ENCODE peak calls at places on chromosomes 16 and 17, in four cellular contexts. B is MM.1S, J is fibroblast of lung, D is PC-3. W is an unnamed sample.
A peak's percentile ranks its signal among the peaks of the same experiment; 100 is the strongest.

GRCh38 chr17:66749217-66749832 is 85.6 kb upstream of the CACNG5 start:
- DNase-seq in B (no peak), J (no peak), D (no peak), W (no peak)

GRCh38 chr16:66728117-66728787 is 23.2 kb downstream of the DYNC1LI2 start:
- DNase-seq in D (peak; percentile 66), B (peak; percentile 56), J (peak; percentile 62), W (peak; percentile 76)

GRCh38 chr16:84860383-84860782 is 40.6 kb downstream of the CRISPLD2 start:
- DNase-seq in B (no peak), D (no peak), J (no peak), W (no peak)

GRCh38 chr17:511001-511690 is 158.5 kb upstream of the RPH3AL start:
- DNase-seq in B (no peak), D (no peak), J (peak; percentile 83), W (no peak)

GRCh38 chr17:70187383-70187782 is 18.1 kb downstream of the KCNJ2 start:
- DNase-seq in J (peak; percentile 68), D (peak; percentile 54), B (no peak), W (no peak)

GRCh38 chr17:17959520-17960361 is 12.5 kb downstream of the TOM1L2 start:
- DNase-seq in B (no peak), D (no peak), J (peak; percentile 73), W (no peak)

GRCh38 chr17:75124041-75124818 is 7.3 kb downstream of the NT5C start:
- DNase-seq in J (peak; percentile 86), B (no peak), D (peak; percentile 100), W (no peak)

GRCh38 chr16:78537511-78537910 is 438.1 kb downstream of the WWOX start:
- DNase-seq in D (no peak), J (no peak), B (no peak), W (no peak)

GRCh38 chr17:49214665-49215360 is 4.3 kb downstream of the ABI3 start:
- DNase-seq in B (no peak), J (no peak), D (no peak), W (no peak)

GRCh38 chr16:68590201-68590994 is 51.3 kb downstream of the ZFP90 start:
- DNase-seq in B (no peak), J (peak; percentile 63), D (peak; percentile 67), W (peak; percentile 65)

GRCh38 chr17:59180626-59181025 is 25.1 kb downstream of the PRR11 start:
- DNase-seq in J (no peak), B (no peak), D (no peak), W (no peak)

GRCh38 chr17:47839899-47840741 is 953 bp downstream of the SCRN2 start:
- DNase-seq in J (no peak), B (no peak), D (no peak), W (no peak)

GRCh38 chr16:47578573-47578972 is 117.4 kb downstream of the PHKB start:
- DNase-seq in D (no peak), B (no peak), J (peak; percentile 35), W (no peak)

GRCh38 chr16:77897038-77897437 is 108.7 kb downstream of the VAT1L start:
- DNase-seq in B (no peak), J (peak; percentile 20), D (no peak), W (no peak)

GRCh38 chr16:24873028-24873427 is 27.3 kb downstream of the SLC5A11 start:
- DNase-seq in D (no peak), B (no peak), J (no peak), W (peak; percentile 36)

GRCh38 chr16:12659871-12660270 is 143.8 kb downstream of the CPPED1 start:
- DNase-seq in B (no peak), J (no peak), D (no peak), W (no peak)

GRCh38 chr17:13597723-13598347 is 3.9 kb downstream of the HS3ST3A1 start:
- DNase-seq in J (peak; percentile 69), D (peak; percentile 78), B (peak; percentile 22), W (peak; percentile 33)

GRCh38 chr16:82682757-82683156 is 56.0 kb downstream of the CDH13 start:
- DNase-seq in D (no peak), B (no peak), J (no peak), W (no peak)

GRCh38 chr16:6363891-6364607 is 968.6 kb upstream of the RBFOX1 start:
- DNase-seq in D (no peak), B (no peak), J (no peak), W (no peak)

GRCh38 chr16:28317040-28317880 is 24.9 kb downstream of the SBK1 start:
- DNase-seq in D (peak; percentile 52), B (peak; percentile 57), J (peak; percentile 33), W (peak; percentile 69)

GRCh38 chr17:15260376-15261062 is 4.6 kb downstream of the PMP22 start:
- DNase-seq in J (peak; percentile 89), B (no peak), D (peak; percentile 94), W (peak; percentile 69)

GRCh38 chr16:4111748-4112696 is 4.2 kb downstream of the ADCY9 start:
- DNase-seq in D (peak; percentile 9), J (peak; percentile 23), B (no peak), W (no peak)

GRCh38 chr16:69482410-69482951 is 58.1 kb downstream of the CYB5B start:
- DNase-seq in D (no peak), B (no peak), J (peak; percentile 66), W (peak; percentile 88)

GRCh38 chr16:12395266-12395665 is 408.4 kb downstream of the CPPED1 start:
- DNase-seq in D (no peak), B (no peak), J (peak; percentile 56), W (no peak)

GRCh38 chr17:78734841-78735641 is 47.0 kb downstream of the CYTH1 start:
- DNase-seq in D (no peak), J (no peak), B (peak; percentile 9), W (no peak)

GRCh38 chr17:76576189-76576588 is 9.5 kb downstream of the ST6GALNAC2 start:
- DNase-seq in J (no peak), B (no peak), D (no peak), W (no peak)

GRCh38 chr17:81867123-81867951 is 3.8 kb downstream of the ARHGDIA start:
- DNase-seq in D (peak; percentile 56), J (peak; percentile 60), B (peak; percentile 1), W (peak; percentile 57)

GRCh38 chr16:85275533-85276249 is 163.4 kb upstream of the CIBAR2 start:
- DNase-seq in D (peak; percentile 59), B (peak; percentile 9), J (peak; percentile 33), W (peak; percentile 74)

GRCh38 chr17:55453836-55454557 is 32.4 kb upstream of the MMD start:
- DNase-seq in J (no peak), B (no peak), D (no peak), W (no peak)

GRCh38 chr17:67043283-67043682 is 1.1 kb upstream of the CACNG1 start:
- DNase-seq in D (no peak), J (no peak), B (no peak), W (no peak)

DNA sequence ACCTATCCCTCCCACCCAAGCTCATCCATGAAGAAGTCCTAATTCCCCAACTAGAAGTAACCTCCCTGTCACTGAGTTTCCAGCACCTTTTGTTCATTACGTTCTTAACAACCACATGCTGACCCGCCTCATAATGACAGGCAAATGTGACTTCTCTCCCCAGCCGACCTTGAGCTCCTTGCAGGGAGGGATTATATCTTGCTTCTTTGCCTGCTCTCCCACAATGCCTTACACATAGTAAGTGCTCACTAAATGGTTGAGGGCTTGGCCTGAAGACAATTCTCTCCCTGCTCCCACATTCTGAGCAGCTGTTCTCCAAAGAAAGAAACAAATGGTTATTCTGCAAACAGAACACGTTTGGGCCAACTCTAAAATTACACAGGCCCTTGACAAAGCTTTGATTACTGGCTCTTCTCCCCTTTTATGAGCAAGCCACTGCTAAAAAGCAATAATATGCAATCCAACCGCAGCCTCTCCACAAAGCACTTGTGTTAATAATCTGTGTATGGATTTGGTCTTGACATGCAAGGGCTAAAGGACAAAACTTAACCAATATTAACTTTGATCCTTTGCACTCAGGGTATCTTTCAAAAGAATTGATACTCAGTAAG is 23.2 kb downstream of the SLC39A11 start:
- DNase-seq in J (peak; percentile 34), B (no peak), D (no peak), W (no peak)
- TF ChIP-seq CTCF in J (no peak), B (no peak), D (no peak), W (no peak)

GRCh38 chr17:79800325-79801155 is 3.7 kb upstream of the CBX8 start:
- DNase-seq in J (peak; percentile 54), B (no peak), D (peak; percentile 58), W (peak; percentile 92)
- TF ChIP-seq EZH2 in J (peak; percentile 75), B (peak; percentile 47), D (no peak), W (no peak)

GRCh38 chr17:64509179-64509578 is 2.4 kb downstream of the CEP95 start:
- DNase-seq in D (no peak), B (no peak), J (no peak), W (no peak)

GRCh38 chr17:64508683-64509082 is 1.9 kb downstream of the CEP95 start:
- DNase-seq in B (no peak), D (no peak), J (no peak), W (no peak)

GRCh38 chr17:64506576-64507417 is at the start of gene CEP95:
- DNase-seq in B (peak; percentile 93), J (peak; percentile 99), D (peak; percentile 96), W (peak; percentile 98)

GRCh38 chr17:64506201-64506575 is at the start of gene DDX5:
- DNase-seq in J (no peak), B (peak; percentile 98), D (peak; percentile 99), W (peak; percentile 96)

GRCh38 chr17:64507418-64507766 is 615 bp downstream of the CEP95 start:
- DNase-seq in D (peak; percentile 79), B (peak; percentile 82), J (peak; percentile 79), W (peak; percentile 86)
- TF ChIP-seq CTCF in D (peak; percentile 72), B (peak; percentile 65), J (peak; percentile 54), W (peak; percentile 62)

DNA sequence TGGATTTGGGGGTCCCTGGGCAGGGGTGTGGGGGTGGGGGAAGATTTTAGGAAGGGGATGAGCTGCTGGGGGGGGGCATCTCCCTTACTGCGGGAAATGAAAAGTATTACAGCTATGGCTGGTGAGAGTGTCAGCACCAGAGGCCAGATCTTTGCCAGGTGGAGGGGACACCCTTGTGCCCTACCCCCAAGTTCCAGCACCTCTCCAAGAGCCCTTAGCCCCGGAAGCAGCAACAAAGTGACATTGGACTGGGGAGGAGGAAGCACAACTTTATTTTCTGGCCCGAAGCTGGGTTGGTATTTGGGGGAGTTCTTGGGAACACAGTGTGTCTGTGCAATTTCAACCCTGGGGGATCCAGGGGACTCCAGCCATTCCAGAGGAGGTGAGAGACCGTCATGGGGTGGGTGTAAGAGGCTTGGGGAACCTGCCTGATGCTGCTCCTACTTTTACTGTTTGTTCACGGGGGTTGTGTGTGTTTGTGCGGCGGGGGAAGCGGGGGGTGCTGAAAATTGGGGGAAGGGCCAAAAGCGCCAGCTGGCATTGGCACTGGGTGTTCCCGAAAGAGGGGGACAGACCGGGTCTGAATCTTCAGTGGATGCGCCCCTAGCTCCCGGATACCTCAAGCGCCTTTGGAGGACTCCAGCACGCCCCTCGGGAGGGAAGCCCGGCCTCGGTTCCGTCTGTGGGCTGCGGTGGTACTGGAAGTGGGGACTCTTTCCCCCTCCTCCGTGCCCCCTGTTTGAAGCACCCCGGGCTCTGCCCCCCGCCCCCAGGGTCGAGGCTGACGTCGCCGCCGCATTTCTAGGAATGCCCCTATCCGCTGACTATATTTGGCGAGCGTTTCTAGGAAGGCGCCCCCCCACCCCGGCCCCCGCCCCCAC is 230.3 kb downstream of the MRTFB start:
- DNase-seq in D (peak; percentile 18), B (peak; percentile 31), J (no peak), W (no peak)
- TF ChIP-seq EZH2 in D (no peak), B (no peak), J (no peak), W (no peak)

GRCh38 chr17:34275881-34276280 is 5.9 kb downstream of the CCL7 start:
- DNase-seq in B (no peak), D (no peak), J (peak; percentile 88), W (no peak)

GRCh38 chr17:34276826-34277225 is 6.8 kb downstream of the CCL7 start:
- DNase-seq in J (no peak), B (no peak), D (no peak), W (no peak)
- TF ChIP-seq CTCF in J (no peak), B (no peak), D (no peak), W (no peak)

GRCh38 chr17:62319846-62320245 is 60.5 kb upstream of the EFCAB3 start:
- DNase-seq in J (no peak), B (no peak), D (no peak), W (no peak)
- TF ChIP-seq EZH2 in J (no peak), B (no peak), D (no peak), W (no peak)

W was measured in A673.